ENCODE peak calls at places on chromosome 4, in ten cellular contexts. W, L, U, Z, T, J, I, S, F and K are unnamed samples.

GRCh38 chr4:163109967-163110366 is 56.7 kb downstream of the NAF1 start:
- DNase-seq in T (no peak), Z (no peak), L (no peak), U (no peak), S (no peak), W (no peak), J (no peak), I (no peak), F (no peak), K (no peak)

GRCh38 chr4:37715889-37716402 is 29.8 kb upstream of the RELL1 start:
- DNase-seq in I (no peak), F (no peak), W (peak), U (no peak), J (no peak), Z (peak), T (peak), L (no peak), S (no peak), K (peak)

GRCh38 chr4:180566492-180566891 is 1676.7 kb upstream of the TENM3 start:
- DNase-seq in W (no peak), J (no peak), L (no peak), T (no peak), U (no peak), I (no peak), Z (no peak), S (no peak), F (no peak), K (no peak)

GRCh38 chr4:169024762-169025161 is 14.7 kb upstream of the CBR4 start:
- DNase-seq in F (no peak), I (no peak), W (peak), S (no peak), L (no peak), U (no peak), Z (peak), J (no peak), T (peak), K (peak)

GRCh38 chr4:36549256-36549655 is 267.8 kb downstream of the DTHD1 start:
- DNase-seq in U (no peak), W (peak), Z (no peak), L (no peak), F (no peak), S (no peak), J (no peak), I (no peak), T (no peak), K (peak)

GRCh38 chr4:78610546-78611214 is 59.1 kb downstream of the ANXA3 start:
- DNase-seq in Z (no peak), I (no peak), F (no peak), J (no peak), U (no peak), S (no peak), L (no peak), W (no peak), T (peak), K (no peak)

GRCh38 chr4:48033825-48034413 is 17.3 kb downstream of the NIPAL1 start:
- DNase-seq in J (peak), Z (no peak), W (peak), L (peak), I (no peak), T (peak), U (no peak), S (peak), F (peak), K (peak)

GRCh38 chr4:37728064-37728463 is 41.9 kb upstream of the RELL1 start:
- DNase-seq in W (peak), F (no peak), J (no peak), T (no peak), U (no peak), Z (no peak), I (no peak), L (no peak), S (no peak), K (peak)